ENCODE peak calls at places on chromosomes 7 and 10, in nine cellular contexts. B is astrocyte of the cerebellum; I is stimulated activated CD4-positive, alpha-beta T cell treated with anti-CD3 and anti-CD28 coated beads, Interleukin-4, amount 100 ng/mL, for 1 hour; F is endothelial cell; A is GM19239; Q is NCI-H1436; O is GM12878; N is stimulated activated naive B cell treated with anti-CD40 and anti-IgM and Interleukin-4, amounts not matched to agents 10 μg/mL and 1 μg/mL and 100 μg/mL, for 72 hours; M is tibial artery. P is an unnamed sample.

GRCh38 chr10:99329238-99329890 is at the start of gene CNNM1:
- DNase-seq in I (peak; percentile 41), Q (peak; percentile 2), O (no peak), B (no peak), M (no peak), F (peak; percentile 26), A (no peak), N (peak; percentile 6), P (no peak)

GRCh38 chr7:101179117-101179779 is 845 bp downstream of the NAT16 start:
- DNase-seq in N (no peak), F (no peak), A (no peak), B (no peak), I (no peak), Q (peak; percentile 60), O (no peak), M (no peak), P (no peak)

GRCh38 chr10:63103971-63104409 is 29.1 kb upstream of the NRBF2 start:
- DNase-seq in F (no peak), M (no peak), Q (no peak), I (peak; percentile 20), O (no peak), B (no peak), A (no peak), N (peak; percentile 1), P (no peak)

GRCh38 chr7:5704534-5704922 is 76.9 kb downstream of the RNF216 start:
- DNase-seq in I (peak; percentile 71), Q (peak; percentile 39), O (no peak), B (peak; percentile 79), F (peak; percentile 73), M (peak; percentile 88), A (peak; percentile 54), N (peak; percentile 58), P (peak; percentile 66)

GRCh38 chr7:41573017-41573416 is 129.9 kb downstream of the INHBA start:
- DNase-seq in N (no peak), A (no peak), O (no peak), M (no peak), F (no peak), I (no peak), Q (no peak), B (no peak), P (no peak)

GRCh38 chr10:78405231-78405630 is 371.6 kb downstream of the RPS24 start:
- DNase-seq in B (no peak), A (no peak), N (no peak), F (no peak), I (no peak), O (no peak), M (no peak), Q (no peak), P (no peak)

GRCh38 chr7:17941171-17941490 is 837 bp upstream of the SNX13 start:
- DNase-seq in B (no peak), M (no peak), N (no peak), I (no peak), F (no peak), O (no peak), Q (no peak), A (no peak), P (no peak)

GRCh38 chr10:100509241-100509640 is 10.4 kb downstream of the SEC31B start:
- DNase-seq in I (peak; percentile 40), O (no peak), Q (no peak), A (no peak), B (no peak), F (no peak), M (no peak), N (no peak), P (no peak)

GRCh38 chr10:73076361-73077183 is 20.1 kb downstream of the P4HA1 start:
- DNase-seq in B (peak; percentile 74), I (no peak), O (no peak), A (no peak), N (no peak), M (peak; percentile 75), Q (no peak), F (no peak), P (no peak)

GRCh38 chr10:119298788-119299187 is 91.4 kb downstream of the GRK5 start:
- DNase-seq in N (no peak), Q (no peak), A (no peak), I (no peak), B (no peak), O (no peak), F (no peak), M (no peak), P (no peak)

GRCh38 chr10:3955954-3956617 is 171.1 kb upstream of the KLF6 start:
- DNase-seq in F (no peak), I (no peak), N (no peak), M (no peak), A (no peak), B (no peak), Q (peak; percentile 73), O (no peak), P (no peak)

GRCh38 chr7:19772858-19773337 is 519 bp downstream of the TMEM196 start:
- DNase-seq in A (no peak), I (no peak), M (peak; percentile 19), O (no peak), Q (no peak), N (no peak), F (peak; percentile 65), B (peak; percentile 36), P (no peak)

GRCh38 chr7:35253680-35254495 is at the start of gene TBX20:
- DNase-seq in O (no peak), N (no peak), Q (no peak), F (peak; percentile 52), M (no peak), B (no peak), A (no peak), I (no peak), P (no peak)

GRCh38 chr7:39130740-39131538 is 153.2 kb downstream of the POU6F2 start:
- DNase-seq in N (no peak), Q (no peak), I (no peak), O (no peak), F (no peak), B (no peak), M (no peak), A (no peak), P (no peak)

GRCh38 chr10:6282454-6282958 is 79.8 kb downstream of the PFKFB3 start:
- DNase-seq in M (no peak), A (no peak), F (no peak), B (no peak), I (no peak), O (no peak), N (no peak), Q (no peak), P (no peak)

GRCh38 chr7:137674551-137675409 is 172.0 kb downstream of the DGKI start:
- DNase-seq in Q (no peak), M (no peak), F (no peak), B (no peak), A (no peak), O (no peak), I (no peak), N (no peak), P (no peak)

GRCh38 chr7:234712-235553 is 42.6 kb downstream of the FAM20C start:
- DNase-seq in I (no peak), F (no peak), A (no peak), N (no peak), B (no peak), M (peak; percentile 75), O (no peak), Q (no peak), P (no peak)

GRCh38 chr10:114245128-114245791 is 6.2 kb downstream of the VWA2 start:
- DNase-seq in O (no peak), I (no peak), B (no peak), N (no peak), Q (no peak), M (no peak), F (no peak), A (no peak), P (no peak)

GRCh38 chr7:7902845-7903244 is 65.8 kb upstream of the GLCCI1 start:
- DNase-seq in M (no peak), A (no peak), N (no peak), Q (no peak), B (no peak), I (no peak), O (no peak), F (no peak), P (no peak)

P was measured in CD14-positive monocyte.